ENCODE peak calls at places on chromosomes 5 and 9, in seven cellular contexts. O is GM12878, Q is Panc1, A is K562, J is SK-N-SH, E is HepG2, R is H1. G is an unnamed sample. For H3K27me3, the result is how much of the 10 kb centered on the place peaks cover.

GRCh38 chr9:97752274-97752673 is 55.1 kb upstream of the XPA start:
- DNase-seq in O (no peak), Q (no peak), A (no peak), J (no peak), E (no peak), R (no peak), G (no peak)

GRCh38 chr5:54249210-54250028 is 61.0 kb downstream of the ARL15 start:
- DNase-seq in O (no peak), Q (no peak), A (peak), J (peak), E (no peak), R (no peak), G (no peak)

GRCh38 chr5:141398608-141399007 is 861 bp downstream of the PCDHGB5 start:
- DNase-seq in O (no peak), Q (no peak), A (no peak), J (no peak), E (no peak), R (no peak), G (no peak)

GRCh38 chr5:165525268-165525667 is 2019.8 kb downstream of the MAT2B start:
- DNase-seq in O (no peak), Q (no peak), A (no peak), J (no peak), E (no peak), R (no peak), G (no peak)

GRCh38 chr5:132905938-132906337 is 32.5 kb downstream of the LEAP2 start:
- DNase-seq in O (no peak), Q (no peak), A (no peak), J (no peak), E (peak), R (no peak), G (no peak)

GRCh38 chr9:78298046-78298511 is 1.2 kb downstream of the PSAT1 start:
- DNase-seq in O (no peak), Q (no peak), A (peak), J (peak), E (peak), R (peak), G (no peak)

GRCh38 chr9:136222896-136223266 is 18.0 kb upstream of the LHX3 start:
- DNase-seq in O (no peak), Q (no peak), A (no peak), J (no peak), E (no peak), R (no peak), G (no peak)

GRCh38 chr9:86816366-86816765 is 130.9 kb downstream of the GAS1 start:
- DNase-seq in O (no peak), Q (no peak), A (no peak), J (no peak), E (no peak), R (no peak), G (no peak)

GRCh38 chr5:168654225-168654624 is 75.1 kb upstream of the PANK3 start:
- DNase-seq in O (no peak), Q (no peak), A (no peak), J (peak), E (no peak), R (no peak), G (no peak)

GRCh38 chr5:83306572-83307241 is 164.8 kb upstream of the VCAN start:
- DNase-seq in O (peak), Q (no peak), A (no peak), J (no peak), E (no peak), R (no peak), G (peak)

GRCh38 chr5:1820926-1821325 is 19.7 kb downstream of the NDUFS6 start:
- DNase-seq in O (no peak), Q (no peak), A (no peak), J (no peak), E (no peak), R (no peak), G (no peak)

GRCh38 chr5:82991678-82992323 is 85.4 kb downstream of the TMEM167A start:
- DNase-seq in O (no peak), Q (no peak), A (no peak), J (no peak), E (no peak), R (no peak), G (no peak)

GRCh38 chr9:107280543-107280942 is 2.5 kb upstream of the RAD23B start:
- DNase-seq in O (no peak), Q (no peak), A (no peak), J (no peak), E (no peak), R (no peak), G (peak)
- TF ChIP-seq SIN3A in O (no peak), Q (no peak), A (no peak), J (no peak), E (no peak), R (no peak), G (no peak)

GRCh38 chr5:33538201-33538600 is 97.4 kb downstream of the TARS1 start:
- DNase-seq in O (no peak), Q (no peak), A (no peak), J (no peak), E (no peak), R (no peak), G (no peak)
- H3K27me3 ChIP-seq in O (under half), Q (under half), A (under half), J (under half), E (under half), R (under half), G (under half)

DNA sequence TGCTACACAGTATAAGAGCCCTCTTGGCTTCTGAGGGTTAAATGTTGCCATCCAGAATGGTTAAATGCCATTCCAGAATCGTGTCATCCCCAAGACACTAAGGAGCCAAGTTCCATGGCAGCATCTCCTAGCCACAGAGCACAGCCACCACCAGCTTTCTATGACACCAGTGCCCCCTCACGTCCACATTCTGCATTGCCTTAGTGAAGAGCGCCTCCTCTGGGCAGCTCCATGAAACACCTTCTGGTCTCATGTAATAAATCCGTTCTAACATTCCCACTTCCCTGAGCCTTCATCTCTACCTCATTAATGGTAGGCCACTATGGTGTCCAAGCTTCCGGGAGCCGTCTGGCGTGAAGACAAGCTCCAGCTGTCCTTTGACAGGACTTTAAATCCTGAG is 12.4 kb downstream of the CBY3 start:
- DNase-seq in O (no peak), Q (no peak), A (peak), J (peak), E (peak), R (peak), G (peak)
- TF ChIP-seq SIN3A in O (no peak), Q (no peak), A (no peak), J (no peak), E (no peak), R (peak), G (no peak)

DNA sequence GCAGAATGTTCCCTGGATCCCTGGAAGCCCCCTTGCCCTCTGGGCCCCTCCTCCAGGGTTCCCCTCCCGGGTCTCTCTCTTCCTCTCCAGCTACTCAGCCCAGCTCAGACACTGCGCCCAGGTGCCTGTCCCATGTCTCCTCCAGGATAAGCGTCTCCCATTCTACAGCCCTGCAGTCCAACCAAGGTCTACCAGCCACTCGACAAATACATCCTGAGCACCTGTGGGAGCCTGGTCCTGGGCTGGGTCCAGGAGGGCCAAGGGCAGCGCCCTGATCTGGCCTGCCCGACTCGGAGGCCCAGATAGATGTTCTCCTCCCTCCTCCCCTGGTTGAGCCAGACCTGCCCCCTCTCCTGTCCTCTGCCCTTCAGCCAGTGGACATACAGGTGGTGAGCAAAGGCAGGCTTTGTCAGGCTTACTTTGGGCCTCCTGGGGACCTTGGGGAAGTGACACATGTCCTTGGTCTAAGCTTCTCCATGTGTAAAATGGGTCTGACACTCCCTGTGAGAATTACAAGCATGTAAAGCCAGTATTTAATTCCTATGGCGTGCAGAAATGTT is 1.4 kb downstream of the FLT4 start:
- DNase-seq in O (no peak), Q (no peak), A (peak), J (peak), E (no peak), R (peak), G (no peak)
- H3K27me3 ChIP-seq in O (under half), Q (under half), A (half or more), J (half or more), E (under half), R (under half), G (under half)